ENCODE peak calls at places on chromosomes 12 and 14, in four cellular contexts. One of them, this sample, is unnamed.

GRCh38 chr12:29792853-29793252 is 9.1 kb upstream of the TMTC1 start:
- DNase-seq in right atrium auricular region: no peak
- DNase-seq in MM.1S: no peak
- DNase-seq in fibroblast of mammary gland: no peak
- DNase-seq in this sample: no peak

GRCh38 chr14:104334812-104335161 is 196.4 kb downstream of the KIF26A start:
- DNase-seq in right atrium auricular region: no peak
- DNase-seq in fibroblast of mammary gland: no peak
- DNase-seq in MM.1S: no peak
- DNase-seq in this sample: no peak

GRCh38 chr12:21583587-21583986 is 21.1 kb downstream of the GYS2 start:
- DNase-seq in fibroblast of mammary gland: no peak
- DNase-seq in right atrium auricular region: no peak
- DNase-seq in MM.1S: no peak
- DNase-seq in this sample: no peak

GRCh38 chr14:91402278-91403068 is 15.1 kb downstream of the CCDC88C start:
- DNase-seq in right atrium auricular region: no peak
- DNase-seq in fibroblast of mammary gland: no peak
- DNase-seq in MM.1S: no peak
- DNase-seq in this sample: no peak

GRCh38 chr12:131869871-131870418 is 24.5 kb upstream of the ULK1 start:
- DNase-seq in fibroblast of mammary gland: peak; percentile 56
- DNase-seq in MM.1S: no peak
- DNase-seq in right atrium auricular region: no peak
- DNase-seq in this sample: peak; percentile 8

GRCh38 chr14:55762595-55763232 is 182.7 kb downstream of the KTN1 start:
- DNase-seq in fibroblast of mammary gland: no peak
- DNase-seq in right atrium auricular region: no peak
- DNase-seq in MM.1S: no peak
- DNase-seq in this sample: peak; percentile 26

GRCh38 chr12:92546826-92547348 is 155.9 kb upstream of the PLEKHG7 start:
- DNase-seq in right atrium auricular region: no peak
- DNase-seq in fibroblast of mammary gland: no peak
- DNase-seq in MM.1S: no peak
- DNase-seq in this sample: no peak

GRCh38 chr14:101797785-101798342 is 36.4 kb downstream of the PPP2R5C start:
- DNase-seq in right atrium auricular region: no peak
- DNase-seq in MM.1S: no peak
- DNase-seq in fibroblast of mammary gland: no peak
- DNase-seq in this sample: no peak

GRCh38 chr12:98698603-98699463 is 53.7 kb downstream of the APAF1 start:
- DNase-seq in MM.1S: peak; percentile 72
- DNase-seq in fibroblast of mammary gland: peak; percentile 75
- DNase-seq in right atrium auricular region: peak; percentile 71
- DNase-seq in this sample: peak; percentile 36
- TF ChIP-seq CTCF in MM.1S: peak; percentile 79
- TF ChIP-seq CTCF in fibroblast of mammary gland: peak; percentile 76
- TF ChIP-seq CTCF in right atrium auricular region: peak; percentile 44
- TF ChIP-seq CTCF in this sample: peak; percentile 50

DNA sequence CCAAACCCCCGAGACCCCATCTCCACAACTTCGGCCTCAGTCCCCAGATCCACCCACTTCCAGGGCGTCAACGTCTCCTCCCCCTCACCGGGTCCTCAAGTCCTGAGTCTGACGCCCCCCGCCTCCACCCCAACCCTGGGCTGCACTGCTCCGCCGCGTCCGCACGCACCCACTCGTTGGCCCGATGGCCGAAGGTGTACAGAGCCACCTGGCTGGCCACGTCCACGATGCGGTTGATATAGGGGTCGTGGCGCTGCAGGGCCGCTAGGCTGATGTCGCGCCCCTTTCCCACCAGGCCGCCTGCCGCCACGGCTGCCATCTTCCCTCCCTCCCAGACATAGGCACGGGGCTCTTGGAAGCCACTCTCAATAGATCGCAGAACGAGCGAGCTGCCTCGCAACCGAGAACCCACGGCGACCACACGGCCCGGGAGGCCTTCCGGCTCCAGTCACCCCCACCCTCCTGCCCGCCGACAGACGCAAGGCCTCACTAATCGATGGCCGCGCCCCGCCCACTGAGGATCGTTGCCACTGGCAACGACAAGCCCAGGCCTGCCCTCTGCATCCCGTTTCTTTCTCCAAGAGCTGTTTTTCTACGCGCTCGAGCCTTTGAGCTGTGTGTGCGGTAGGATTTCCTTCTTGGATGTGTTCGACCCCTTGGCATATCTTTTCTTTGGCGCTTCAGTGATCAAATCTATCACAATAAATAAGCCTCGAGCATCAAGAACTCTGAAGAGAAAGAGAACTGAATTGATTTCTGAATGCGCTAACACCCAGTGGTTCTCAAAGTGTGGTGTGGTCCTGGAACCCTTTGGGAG is at the start of gene DCP1B:
- DNase-seq in MM.1S: peak; percentile 96
- DNase-seq in fibroblast of mammary gland: peak; percentile 97
- DNase-seq in right atrium auricular region: peak; percentile 96
- DNase-seq in this sample: peak; percentile 89
- TF ChIP-seq CTCF in MM.1S: no peak
- TF ChIP-seq CTCF in fibroblast of mammary gland: no peak
- TF ChIP-seq CTCF in right atrium auricular region: no peak
- TF ChIP-seq CTCF in this sample: no peak

DNA sequence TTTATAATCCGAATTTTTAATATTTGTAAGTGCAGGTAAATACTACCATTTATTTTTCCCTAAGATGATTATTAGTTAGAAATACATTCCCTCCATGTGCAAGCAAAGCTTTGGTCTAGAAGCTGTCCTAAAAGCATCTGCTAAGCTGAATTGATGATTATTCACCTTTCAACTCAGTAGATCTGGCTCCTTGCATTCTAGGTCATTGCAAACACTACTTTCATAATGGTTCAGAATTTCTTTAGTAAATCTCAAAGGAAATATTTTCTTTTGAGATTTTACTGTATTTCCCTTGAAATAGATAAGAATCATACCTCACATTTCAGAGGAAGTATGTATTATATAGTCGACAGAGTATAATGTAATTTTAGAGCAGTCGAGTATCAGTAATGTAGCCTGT is 2.4 kb downstream of the ETNK1 start:
- DNase-seq in right atrium auricular region: no peak
- DNase-seq in fibroblast of mammary gland: no peak
- DNase-seq in MM.1S: no peak
- DNase-seq in this sample: no peak
- TF ChIP-seq CTCF in right atrium auricular region: no peak
- TF ChIP-seq CTCF in fibroblast of mammary gland: no peak
- TF ChIP-seq CTCF in MM.1S: no peak
- TF ChIP-seq CTCF in this sample: no peak

DNA sequence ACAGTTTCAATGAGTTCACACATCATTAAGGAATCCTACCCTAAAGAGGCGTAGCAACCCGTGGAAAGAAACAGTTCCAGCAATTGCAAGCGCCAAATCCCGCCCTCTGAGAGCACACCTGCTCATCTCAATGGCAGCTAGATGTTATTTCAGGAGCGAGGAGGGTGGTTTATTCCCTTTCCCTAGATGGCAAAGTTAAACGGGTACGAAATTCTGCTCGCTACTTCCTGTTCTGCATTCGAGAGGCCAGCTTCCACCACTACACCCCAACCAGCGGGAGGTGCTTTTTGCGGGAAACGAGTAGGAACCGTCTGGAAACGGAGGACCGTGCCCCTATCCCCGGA is 561 bp downstream of the VPS29 start:
- DNase-seq in right atrium auricular region: no peak
- DNase-seq in fibroblast of mammary gland: peak; percentile 48
- DNase-seq in MM.1S: peak; percentile 10
- DNase-seq in this sample: peak; percentile 27
- TF ChIP-seq CTCF in right atrium auricular region: no peak
- TF ChIP-seq CTCF in fibroblast of mammary gland: no peak
- TF ChIP-seq CTCF in MM.1S: no peak
- TF ChIP-seq CTCF in this sample: no peak

GRCh38 chr12:57896139-57896436 is 45.3 kb upstream of the ATP23 start:
- DNase-seq in MM.1S: no peak
- DNase-seq in fibroblast of mammary gland: no peak
- DNase-seq in right atrium auricular region: no peak
- DNase-seq in this sample: no peak
- TF ChIP-seq CTCF in MM.1S: no peak
- TF ChIP-seq CTCF in fibroblast of mammary gland: no peak
- TF ChIP-seq CTCF in right atrium auricular region: no peak
- TF ChIP-seq CTCF in this sample: no peak

GRCh38 chr12:95582230-95583058 is 31.2 kb upstream of the USP44 start:
- DNase-seq in fibroblast of mammary gland: peak; percentile 48
- DNase-seq in right atrium auricular region: no peak
- DNase-seq in MM.1S: no peak
- DNase-seq in this sample: no peak
- TF ChIP-seq CTCF in fibroblast of mammary gland: peak; percentile 55
- TF ChIP-seq CTCF in right atrium auricular region: peak; percentile 24
- TF ChIP-seq CTCF in MM.1S: peak; percentile 15
- TF ChIP-seq CTCF in this sample: no peak

This sample was measured in GM13977.